ENCODE peak calls at places on chromosome 7, in ten cellular contexts. A is upper lobe of right lung, N is adrenal gland, P is brain microvascular endothelial cell, Z is suprapubic skin, W is foreskin fibroblast, O is lower leg skin, U is fibroblast of the aortic adventitia, T is neural progenitor cell, D is endothelial cell. H is an unnamed sample.
A peak's percentile ranks its signal among the peaks of the same experiment; 100 is the strongest.

GRCh38 chr7:41881313-41882130 is 178.6 kb upstream of the INHBA start:
- DNase-seq in A (peak; percentile 87), N (peak; percentile 54), P (peak; percentile 78), Z (no peak), W (no peak), O (peak; percentile 39), U (no peak), T (no peak), D (no peak), H (peak; percentile 75)

GRCh38 chr7:24227603-24228359 is 56.2 kb upstream of the NPY start:
- DNase-seq in A (no peak), N (no peak), P (no peak), Z (no peak), W (no peak), O (no peak), U (no peak), T (peak; percentile 6), D (no peak), H (no peak)

GRCh38 chr7:91079491-91079890 is 184.7 kb upstream of the FZD1 start:
- DNase-seq in A (no peak), N (no peak), P (peak; percentile 22), Z (no peak), W (no peak), O (no peak), U (peak; percentile 72), T (no peak), D (no peak), H (no peak)

GRCh38 chr7:17665029-17665428 is 275.3 kb downstream of the SNX13 start:
- DNase-seq in A (no peak), N (no peak), P (no peak), Z (no peak), W (no peak), O (no peak), U (no peak), T (no peak), D (no peak), H (no peak)

GRCh38 chr7:155869784-155870076 is 57.5 kb upstream of the SHH start:
- DNase-seq in A (no peak), N (no peak), P (no peak), Z (peak; percentile 74), W (no peak), O (no peak), U (no peak), T (no peak), D (no peak), H (no peak)

GRCh38 chr7:101165075-101165957 is at the start of gene VGF:
- DNase-seq in A (peak; percentile 96), N (peak; percentile 96), P (peak; percentile 88), Z (peak; percentile 92), W (peak; percentile 94), O (peak; percentile 87), U (peak; percentile 82), T (peak; percentile 99), D (peak; percentile 83), H (peak; percentile 92)

GRCh38 chr7:151275813-151276577 is 27.5 kb upstream of the SMARCD3 start:
- DNase-seq in A (peak; percentile 75), N (no peak), P (no peak), Z (no peak), W (no peak), O (no peak), U (no peak), T (no peak), D (no peak), H (no peak)

GRCh38 chr7:149248777-149249176 is 9.3 kb downstream of the ZNF212 start:
- DNase-seq in A (no peak), N (no peak), P (no peak), Z (no peak), W (no peak), O (no peak), U (no peak), T (no peak), D (no peak), H (no peak)

GRCh38 chr7:143372070-143372469 is 9.1 kb upstream of the ZYX start:
- DNase-seq in A (no peak), N (peak; percentile 61), P (no peak), Z (no peak), W (no peak), O (peak; percentile 63), U (no peak), T (no peak), D (no peak), H (no peak)

GRCh38 chr7:66182920-66183319 is 22.2 kb upstream of the TPST1 start:
- DNase-seq in A (peak; percentile 79), N (no peak), P (no peak), Z (no peak), W (no peak), O (no peak), U (no peak), T (no peak), D (no peak), H (no peak)

GRCh38 chr7:158706273-158706704 is 1.7 kb upstream of the NCAPG2 start:
- DNase-seq in A (no peak), N (no peak), P (no peak), Z (no peak), W (no peak), O (no peak), U (no peak), T (no peak), D (no peak), H (no peak)

GRCh38 chr7:158704524-158705233 is at the start of gene NCAPG2:
- DNase-seq in A (peak; percentile 100), N (peak; percentile 99), P (peak; percentile 93), Z (peak; percentile 97), W (peak; percentile 99), O (peak; percentile 95), U (peak; percentile 96), T (peak; percentile 99), D (peak; percentile 98), H (peak; percentile 97)

GRCh38 chr7:158706710-158707590 is 2.3 kb upstream of the NCAPG2 start:
- DNase-seq in A (no peak), N (no peak), P (no peak), Z (no peak), W (no peak), O (no peak), U (no peak), T (no peak), D (no peak), H (no peak)

GRCh38 chr7:158705234-158705890 is 758 bp upstream of the NCAPG2 start:
- DNase-seq in A (no peak), N (no peak), P (no peak), Z (no peak), W (no peak), O (no peak), U (peak; percentile 27), T (peak; percentile 18), D (no peak), H (no peak)

DNA sequence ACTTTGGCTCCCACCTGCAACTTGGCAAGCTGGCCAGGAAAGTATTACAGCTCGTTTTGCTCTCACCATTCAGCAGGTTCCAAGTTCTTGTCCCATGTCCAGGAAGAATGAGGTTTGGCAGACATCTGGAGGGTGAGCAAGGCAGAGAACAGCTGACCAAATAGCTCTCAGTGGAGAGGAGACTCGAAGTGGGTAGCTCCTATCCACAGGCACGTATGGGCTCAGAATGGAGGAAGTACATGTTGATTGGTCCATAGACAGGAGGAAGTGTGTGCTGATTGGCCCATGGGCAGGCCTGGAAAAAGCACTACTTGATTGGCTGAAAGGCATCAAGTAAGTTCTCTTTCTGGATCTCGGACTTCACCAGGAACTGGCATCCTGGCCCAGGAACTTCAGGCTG is 3.0 kb upstream of the NCAPG2 start:
- DNase-seq in A (no peak), N (no peak), P (no peak), Z (no peak), W (no peak), O (no peak), U (peak; percentile 49), T (no peak), D (no peak), H (no peak)
- TF ChIP-seq CTCF in A (no peak), N (no peak), P (no peak), Z (no peak), W (no peak), O (no peak), U (no peak), T (no peak), D (no peak), H (no peak)

GRCh38 chr7:106064329-106064728 is 47.8 kb downstream of the SYPL1 start:
- DNase-seq in A (no peak), N (no peak), P (no peak), Z (no peak), W (no peak), O (peak; percentile 14), U (no peak), T (no peak), D (no peak), H (no peak)

GRCh38 chr7:106065560-106066500 is 46.3 kb downstream of the SYPL1 start:
- DNase-seq in A (no peak), N (peak; percentile 59), P (peak; percentile 32), Z (no peak), W (no peak), O (peak; percentile 27), U (no peak), T (peak; percentile 67), D (no peak), H (no peak)

GRCh38 chr7:106063039-106063438 is 49.1 kb downstream of the SYPL1 start:
- DNase-seq in A (no peak), N (no peak), P (no peak), Z (no peak), W (no peak), O (no peak), U (no peak), T (no peak), D (no peak), H (no peak)

GRCh38 chr7:106063692-106064091 is 48.4 kb downstream of the SYPL1 start:
- DNase-seq in A (no peak), N (no peak), P (no peak), Z (no peak), W (no peak), O (peak; percentile 6), U (no peak), T (no peak), D (no peak), H (no peak)

GRCh38 chr7:106064836-106065559 is 47.1 kb downstream of the SYPL1 start:
- DNase-seq in A (peak; percentile 71), N (peak; percentile 97), P (peak; percentile 68), Z (peak; percentile 91), W (peak; percentile 94), O (peak; percentile 80), U (peak; percentile 96), T (peak; percentile 25), D (no peak), H (no peak)
- TF ChIP-seq CTCF in A (no peak), N (no peak), P (peak; percentile 22), Z (no peak), W (no peak), O (no peak), U (peak; percentile 11), T (no peak), D (no peak), H (no peak)

GRCh38 chr7:110130669-110131068 is 960.3 kb upstream of the LRRN3 start:
- DNase-seq in A (no peak), N (no peak), P (no peak), Z (no peak), W (peak; percentile 1), O (no peak), U (no peak), T (no peak), D (no peak), H (no peak)
- TF ChIP-seq CTCF in A (no peak), N (no peak), P (peak; percentile 26), Z (no peak), W (no peak), O (no peak), U (no peak), T (peak; percentile 24), D (no peak), H (no peak)

DNA sequence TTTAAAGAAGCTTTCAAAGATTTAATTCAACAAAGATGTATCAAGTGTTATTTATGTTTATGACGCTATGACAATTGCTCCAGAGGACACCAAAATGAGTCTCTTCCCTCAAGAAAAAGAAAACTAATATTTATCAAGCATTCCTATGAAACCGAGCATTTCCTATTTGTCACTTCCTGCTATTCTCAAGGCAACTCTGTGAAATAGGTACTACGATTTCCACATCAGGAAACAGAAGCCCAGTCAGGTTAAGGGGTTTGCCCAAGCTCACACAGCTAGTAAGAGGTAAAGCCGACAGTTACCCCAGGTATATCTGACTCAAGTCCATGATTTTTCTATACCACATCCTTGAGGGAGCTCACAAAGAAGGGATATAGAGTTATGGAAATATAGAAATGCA is 85.9 kb downstream of the TRIL start:
- DNase-seq in A (no peak), N (no peak), P (no peak), Z (no peak), W (no peak), O (no peak), U (no peak), T (no peak), D (no peak), H (no peak)
- TF ChIP-seq CTCF in A (no peak), N (no peak), P (no peak), Z (no peak), W (no peak), O (no peak), U (no peak), T (no peak), D (no peak), H (no peak)

H was measured in activated B cell treated with CpG ODN at 0.5 μM for 24 hours.